ENCODE peak calls at places on chromosomes 3 and 15, in seven cellular contexts. B, I, W, X, U, Y and K are unnamed samples.

GRCh38 chr15:78937132-78937739 is 7.6 kb downstream of the CTSH start:
- DNase-seq in B (peak; percentile 32), I (no peak), W (no peak), X (no peak), U (no peak), Y (no peak), K (no peak)

GRCh38 chr15:76149291-76149910 is 89.6 kb downstream of the TMEM266 start:
- DNase-seq in B (no peak), I (no peak), W (no peak), X (no peak), U (no peak), Y (no peak), K (no peak)

GRCh38 chr3:141331370-141332318 is 36.7 kb upstream of the ZBTB38 start:
- DNase-seq in B (peak; percentile 50), I (peak; percentile 67), W (peak; percentile 23), X (peak; percentile 8), U (peak; percentile 94), Y (peak; percentile 65), K (peak; percentile 86)

GRCh38 chr3:182469086-182469485 is 324.2 kb upstream of the ATP11B start:
- DNase-seq in B (no peak), I (no peak), W (no peak), X (no peak), U (no peak), Y (no peak), K (no peak)

GRCh38 chr3:38573606-38574005 is 75.9 kb downstream of the SCN5A start:
- DNase-seq in B (no peak), I (no peak), W (no peak), X (no peak), U (no peak), Y (no peak), K (peak; percentile 39)

GRCh38 chr3:130480736-130481135 is 36.2 kb upstream of the COL6A6 start:
- DNase-seq in B (peak; percentile 21), I (peak; percentile 42), W (peak; percentile 41), X (peak; percentile 26), U (no peak), Y (no peak), K (no peak)

GRCh38 chr15:31977812-31978662 is 52.3 kb upstream of the CHRNA7 start:
- DNase-seq in B (peak; percentile 20), I (peak; percentile 55), W (peak; percentile 80), X (peak; percentile 32), U (peak; percentile 17), Y (peak; percentile 71), K (no peak)

GRCh38 chr3:177529071-177529550 is 331.8 kb upstream of the TBL1XR1 start:
- DNase-seq in B (no peak), I (no peak), W (no peak), X (no peak), U (no peak), Y (no peak), K (no peak)

GRCh38 chr3:65331730-65332129 is 643.9 kb upstream of the ADAMTS9 start:
- DNase-seq in B (no peak), I (no peak), W (no peak), X (no peak), U (no peak), Y (no peak), K (no peak)

GRCh38 chr3:65330072-65330471 is 642.3 kb upstream of the ADAMTS9 start:
- DNase-seq in B (no peak), I (no peak), W (no peak), X (no peak), U (no peak), Y (no peak), K (no peak)

GRCh38 chr3:65338571-65338970 is 650.8 kb upstream of the ADAMTS9 start:
- DNase-seq in B (no peak), I (no peak), W (no peak), X (no peak), U (no peak), Y (no peak), K (no peak)

GRCh38 chr3:65335587-65335986 is 647.8 kb upstream of the ADAMTS9 start:
- DNase-seq in B (no peak), I (no peak), W (no peak), X (no peak), U (no peak), Y (no peak), K (no peak)

DNA sequence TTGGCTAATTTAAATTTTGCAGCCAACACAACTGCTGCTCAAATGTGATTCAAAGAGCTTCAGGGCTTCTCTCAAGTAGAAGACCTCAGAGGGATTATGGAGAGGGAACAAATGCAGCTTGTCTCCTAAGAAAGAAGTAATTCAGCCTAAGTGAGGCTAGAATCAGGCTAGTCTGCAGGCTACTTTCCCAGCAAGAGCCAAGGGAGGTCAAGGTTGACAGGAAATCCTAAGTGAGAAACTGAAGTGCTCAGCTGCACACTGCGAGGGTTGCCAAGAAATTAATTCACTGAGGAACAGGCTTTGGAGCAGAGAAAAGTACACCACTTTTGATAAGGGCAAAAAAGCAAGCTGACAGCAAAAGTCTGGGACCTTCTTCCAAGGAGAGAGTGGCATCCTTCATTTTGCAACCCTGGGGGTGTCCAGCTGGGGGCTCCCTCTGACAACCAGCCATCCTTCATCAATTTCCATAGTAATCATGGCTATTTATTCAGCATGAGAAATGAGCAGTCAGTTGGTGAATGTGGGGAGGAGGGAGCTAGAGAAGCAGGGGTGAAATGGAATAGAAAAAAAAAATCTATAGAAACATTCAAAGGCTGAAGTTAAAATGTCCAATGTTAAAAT is 646.4 kb upstream of the ADAMTS9 start:
- DNase-seq in B (peak; percentile 26), I (no peak), W (peak; percentile 29), X (no peak), U (no peak), Y (no peak), K (no peak)
- TF ChIP-seq CTCF in B (no peak), I (no peak), W (peak; percentile 24), X (peak; percentile 36), U (peak; percentile 25), Y (peak; percentile 29), K (no peak)

GRCh38 chr15:89417206-89417725 is 79.1 kb downstream of the RHCG start:
- DNase-seq in B (no peak), I (no peak), W (no peak), X (no peak), U (no peak), Y (no peak), K (no peak)

GRCh38 chr15:89423981-89424380 is 72.4 kb downstream of the RHCG start:
- DNase-seq in B (no peak), I (no peak), W (no peak), X (no peak), U (no peak), Y (no peak), K (no peak)

GRCh38 chr15:89416339-89417183 is 79.8 kb downstream of the RHCG start:
- DNase-seq in B (no peak), I (peak; percentile 85), W (peak; percentile 84), X (peak; percentile 71), U (no peak), Y (no peak), K (no peak)

GRCh38 chr15:89421219-89421618 is 75.2 kb downstream of the RHCG start:
- DNase-seq in B (no peak), I (no peak), W (no peak), X (no peak), U (no peak), Y (no peak), K (no peak)

DNA sequence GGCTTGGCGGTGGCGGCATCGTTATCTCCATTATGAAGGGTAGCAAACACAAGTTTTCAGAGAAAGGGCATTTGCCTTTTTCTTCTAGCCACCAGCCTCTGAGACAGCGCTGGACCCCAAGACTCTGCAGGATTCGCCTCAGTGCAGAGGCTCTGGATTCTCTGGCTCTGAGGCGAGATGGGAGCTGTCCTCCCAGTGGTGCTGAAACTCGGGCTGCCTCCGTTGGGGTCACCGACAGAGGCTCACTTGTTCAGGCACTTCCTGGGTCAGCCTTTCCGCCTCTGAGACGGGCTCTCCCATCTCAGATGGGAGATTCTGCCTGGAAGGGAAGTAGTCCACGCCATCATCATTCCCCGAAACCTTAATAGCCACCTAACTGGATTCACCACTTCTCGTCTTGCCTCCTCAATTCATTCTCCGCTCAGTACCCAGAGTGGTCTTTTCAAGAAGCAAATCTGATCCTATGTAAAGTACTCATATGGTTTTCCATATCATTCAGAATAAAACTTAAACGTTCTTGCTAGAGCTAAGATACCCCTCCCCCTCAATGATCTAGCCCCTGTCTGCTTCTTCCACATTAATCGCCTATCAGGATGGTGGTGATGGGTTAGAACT is 76.9 kb downstream of the RHCG start:
- DNase-seq in B (no peak), I (peak; percentile 56), W (peak; percentile 87), X (no peak), U (no peak), Y (no peak), K (no peak)
- H3K27me3 ChIP-seq in B (peaks cover 27% of the 10 kb centered on the region), I (no peaks in the 10 kb centered on the region), W (peaks cover 96% of the 10 kb centered on the region), X (peaks cover 4% of the 10 kb centered on the region), U (peaks cover 2% of the 10 kb centered on the region), Y (peaks cover 4% of the 10 kb centered on the region), K (peaks cover 5% of the 10 kb centered on the region)

GRCh38 chr3:138935505-138935863 is 11.5 kb downstream of the FOXL2 start:
- DNase-seq in B (no peak), I (no peak), W (no peak), X (no peak), U (no peak), Y (no peak), K (no peak)

GRCh38 chr3:138935864-138936762 is 10.8 kb downstream of the FOXL2 start:
- DNase-seq in B (peak; percentile 68), I (peak; percentile 66), W (peak; percentile 74), X (peak; percentile 52), U (no peak), Y (no peak), K (peak; percentile 85)

GRCh38 chr3:138937690-138938055 is 9.3 kb downstream of the FOXL2 start:
- DNase-seq in B (no peak), I (no peak), W (no peak), X (no peak), U (no peak), Y (no peak), K (no peak)

GRCh38 chr3:138938056-138938876 is 8.7 kb downstream of the FOXL2 start:
- DNase-seq in B (no peak), I (no peak), W (no peak), X (no peak), U (no peak), Y (no peak), K (no peak)

DNA sequence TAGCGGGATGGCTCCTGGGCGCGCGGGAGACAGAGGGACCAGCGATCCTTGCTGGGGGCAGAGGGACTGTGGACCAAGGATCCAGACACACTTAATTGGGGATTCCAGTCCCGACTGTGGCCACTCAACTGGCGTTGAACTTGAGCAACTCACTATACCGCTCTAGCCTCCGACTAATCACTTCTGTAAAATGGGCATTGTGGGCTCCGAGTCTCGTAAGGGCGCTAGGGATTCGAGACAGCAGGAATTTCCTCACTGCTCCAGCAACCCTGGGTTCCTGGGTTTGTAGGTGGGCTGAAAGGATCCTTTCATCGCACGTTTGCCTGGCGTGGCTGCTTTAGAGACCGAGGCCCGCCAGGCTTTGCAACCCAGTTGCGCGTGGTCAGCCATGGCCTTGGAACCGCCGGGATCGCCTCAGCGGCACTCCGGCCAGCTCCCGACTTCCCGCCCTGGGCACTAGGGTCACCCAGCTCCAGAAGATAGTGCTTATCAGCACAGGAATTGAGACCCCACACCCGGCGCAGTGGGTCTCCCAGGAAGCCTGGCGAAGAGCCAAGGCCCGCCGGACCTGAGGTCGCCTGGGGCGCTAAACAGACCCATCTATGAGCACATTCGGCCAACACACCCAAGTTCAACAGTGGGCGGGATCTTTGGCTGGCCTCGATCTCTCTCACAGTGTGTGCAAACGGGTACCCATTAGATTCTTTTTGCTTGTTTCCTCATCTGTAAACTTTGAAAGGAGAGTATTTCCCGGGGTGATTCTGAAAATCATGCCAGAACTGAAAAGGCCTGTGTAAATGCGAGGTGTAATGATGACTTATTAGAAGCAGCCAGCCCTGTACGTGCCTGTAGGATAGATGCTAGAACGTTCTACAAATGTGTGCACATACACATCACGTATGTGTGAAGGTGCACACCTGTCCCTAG is 9.9 kb downstream of the FOXL2 start:
- DNase-seq in B (no peak), I (no peak), W (no peak), X (no peak), U (no peak), Y (no peak), K (no peak)
- H3K4me3 ChIP-seq in B (peak overlapping the region; percentile 30), I (no peak overlapping the region), W (no peak overlapping the region), X (peak overlapping the region; percentile 68), U (no peak overlapping the region), Y (peak overlapping the region; percentile 65), K (peak overlapping the region; percentile 37)

GRCh38 chr3:52452570-52453221 is 1.1 kb downstream of the TNNC1 start:
- DNase-seq in B (no peak), I (no peak), W (peak; percentile 91), X (no peak), U (no peak), Y (no peak), K (no peak)

GRCh38 chr3:52450489-52451236 is 3.2 kb downstream of the TNNC1 start:
- DNase-seq in B (no peak), I (no peak), W (no peak), X (no peak), U (no peak), Y (no peak), K (no peak)

GRCh38 chr3:52453496-52454234 is at the start of gene TNNC1:
- DNase-seq in B (no peak), I (peak; percentile 73), W (peak; percentile 90), X (no peak), U (no peak), Y (no peak), K (no peak)

GRCh38 chr3:52452126-52452525 is 1.7 kb downstream of the TNNC1 start:
- DNase-seq in B (no peak), I (no peak), W (no peak), X (no peak), U (no peak), Y (no peak), K (no peak)

DNA sequence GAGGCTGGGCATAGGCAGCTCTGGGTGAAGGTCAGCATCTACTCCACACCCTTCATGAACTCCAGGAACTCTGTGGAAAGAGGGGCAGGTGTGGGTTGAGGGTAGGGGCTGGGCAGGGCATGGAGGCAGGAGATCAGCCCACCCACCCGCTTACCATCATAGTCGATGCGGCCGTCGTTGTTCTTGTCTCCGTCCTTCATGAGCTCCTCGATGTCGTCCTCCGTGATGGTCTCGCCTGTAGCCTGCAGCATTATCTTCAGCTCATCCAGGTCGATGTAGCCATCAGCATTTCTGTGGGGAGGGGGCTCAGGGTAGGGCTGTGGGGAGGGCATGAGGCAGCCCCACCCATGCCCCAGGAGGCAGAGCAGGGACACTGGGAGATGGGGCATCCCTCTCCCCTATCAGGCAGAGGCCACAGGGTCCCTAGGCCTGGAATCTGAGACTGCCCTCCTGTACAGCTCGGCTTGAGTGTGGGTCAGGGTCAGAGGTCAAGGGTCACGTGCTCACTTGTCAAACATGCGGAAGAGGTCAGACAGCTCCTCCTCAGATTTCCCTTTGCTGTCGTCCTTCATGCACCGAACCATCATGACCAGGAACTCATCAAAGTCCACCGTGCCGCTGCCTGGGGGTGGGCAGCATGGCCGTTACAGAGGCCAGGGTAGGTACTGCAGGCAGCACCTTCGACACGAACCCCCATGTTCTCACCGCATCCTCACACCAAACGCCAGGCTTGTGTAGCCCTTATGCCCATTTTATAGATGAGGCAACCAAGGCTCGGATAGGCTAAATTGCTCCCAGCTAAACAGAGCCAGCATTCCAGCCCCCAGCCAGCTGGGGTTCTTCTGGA is 2.4 kb downstream of the TNNC1 start:
- DNase-seq in B (no peak), I (peak; percentile 63), W (no peak), X (no peak), U (no peak), Y (no peak), K (no peak)
- TF ChIP-seq CTCF in B (no peak), I (no peak), W (no peak), X (peak; percentile 37), U (no peak), Y (no peak), K (no peak)